ENCODE peak calls at places on chromosomes 6 and 20, in five cellular contexts. T is left lung; P is CD4-positive, CD25-positive, alpha-beta regulatory T cell; L is naive thymus-derived CD4-positive, alpha-beta T cell; Z is CD8-positive, alpha-beta memory T cell. I is an unnamed sample.

GRCh38 chr6:43768983-43769525 is 957 bp upstream of the VEGFA start:
- DNase-seq in L (no peak), Z (no peak), T (no peak), P (no peak), I (no peak)

GRCh38 chr6:111602481-111603404 is 2.9 kb downstream of the TRAF3IP2 start:
- DNase-seq in L (no peak), P (no peak), Z (no peak), T (peak), I (no peak)

GRCh38 chr20:45427236-45428149 is 11.6 kb downstream of the PIGT start:
- DNase-seq in L (no peak), T (no peak), Z (no peak), P (no peak), I (no peak)

GRCh38 chr6:14876778-14877613 is 368.9 kb upstream of the JARID2 start:
- DNase-seq in L (peak), P (peak), Z (no peak), T (no peak), I (no peak)

GRCh38 chr20:24863356-24863755 is 85.7 kb upstream of the CST7 start:
- DNase-seq in Z (no peak), T (no peak), P (no peak), L (no peak), I (no peak)

GRCh38 chr6:89951574-89952360 is 57.5 kb downstream of the GJA10 start:
- DNase-seq in T (no peak), Z (no peak), P (no peak), L (no peak), I (no peak)

GRCh38 chr6:16659471-16660156 is 101.6 kb downstream of the ATXN1 start:
- DNase-seq in P (no peak), T (no peak), Z (no peak), L (no peak), I (no peak)

GRCh38 chr6:139542351-139542750 is 167.9 kb upstream of the CITED2 start:
- DNase-seq in T (no peak), Z (no peak), P (no peak), L (no peak), I (no peak)

GRCh38 chr20:53899351-53900167 is 170.8 kb downstream of the BCAS1 start:
- DNase-seq in P (peak), L (peak), Z (peak), T (no peak), I (no peak)

GRCh38 chr6:91659881-91660280 is 1073.0 kb upstream of the MAP3K7 start:
- DNase-seq in L (no peak), T (no peak), P (no peak), Z (no peak), I (no peak)

GRCh38 chr6:31610891-31611425 is 4.1 kb upstream of the AIF1 start:
- DNase-seq in Z (no peak), P (no peak), L (no peak), T (no peak), I (no peak)

DNA sequence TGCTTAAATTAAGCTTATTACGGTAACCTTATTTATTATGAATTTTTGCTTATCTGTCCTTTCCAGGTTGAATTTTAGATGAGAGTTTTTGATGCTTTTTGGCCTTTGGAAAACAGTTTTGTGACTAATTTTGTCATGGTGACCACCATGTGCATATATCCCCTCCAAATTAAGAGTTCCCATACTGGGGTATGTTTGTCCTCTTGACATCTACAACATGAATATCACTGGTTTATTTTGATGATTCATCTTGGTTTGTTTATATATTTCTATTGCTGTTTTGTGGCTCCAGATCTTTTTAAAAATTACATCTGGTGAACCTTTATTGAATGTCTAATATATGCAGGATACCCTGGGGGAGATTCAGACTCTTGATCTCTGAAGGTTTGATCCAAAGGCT is 61.5 kb downstream of the PHF20 start:
- DNase-seq in Z (no peak), T (no peak), P (no peak), L (no peak), I (no peak)
- H3K27ac ChIP-seq in Z (no peak), T (no peak), P (no peak), L (no peak), I (no peak)

GRCh38 chr6:155641603-155642002 is 186.0 kb upstream of the NOX3 start:
- DNase-seq in P (no peak), Z (no peak), L (no peak), T (no peak), I (no peak)

GRCh38 chr6:155647354-155647753 is 191.7 kb upstream of the NOX3 start:
- DNase-seq in Z (no peak), L (no peak), T (no peak), P (no peak), I (no peak)

GRCh38 chr6:155645328-155645727 is 189.7 kb upstream of the NOX3 start:
- DNase-seq in L (no peak), P (no peak), T (no peak), Z (no peak), I (no peak)

GRCh38 chr6:155648301-155648700 is 192.7 kb upstream of the NOX3 start:
- DNase-seq in P (no peak), T (no peak), Z (no peak), L (no peak), I (no peak)

GRCh38 chr6:155646443-155646842 is 190.8 kb upstream of the NOX3 start:
- DNase-seq in T (no peak), L (no peak), Z (no peak), P (no peak), I (no peak)
- H3K27ac ChIP-seq in T (no peak), L (no peak), Z (no peak), P (no peak), I (no peak)

GRCh38 chr6:10412165-10412947 is 2.5 kb downstream of the TFAP2A start:
- DNase-seq in T (peak), L (peak), P (peak), Z (peak), I (no peak)

GRCh38 chr6:10409766-10410209 is 5.1 kb downstream of the TFAP2A start:
- DNase-seq in T (peak), Z (no peak), P (no peak), L (no peak), I (no peak)

GRCh38 chr6:10411915-10412164 is 3.0 kb downstream of the TFAP2A start:
- DNase-seq in Z (no peak), L (no peak), T (no peak), P (no peak), I (no peak)

GRCh38 chr6:10410214-10410873 is 4.5 kb downstream of the TFAP2A start:
- DNase-seq in P (no peak), T (no peak), Z (no peak), L (no peak), I (no peak)

GRCh38 chr6:10411131-10411914 is 3.6 kb downstream of the TFAP2A start:
- DNase-seq in T (no peak), P (no peak), L (no peak), Z (no peak), I (no peak)
- H3K27ac ChIP-seq in T (no peak), P (no peak), L (no peak), Z (no peak), I (no peak)

GRCh38 chr6:143262859-143263258 is 187.6 kb downstream of the ADAT2 start:
- DNase-seq in Z (no peak), L (no peak), P (no peak), T (no peak), I (no peak)

GRCh38 chr6:143262037-143262436 is 188.5 kb downstream of the ADAT2 start:
- DNase-seq in Z (no peak), P (no peak), T (no peak), L (no peak), I (no peak)

GRCh38 chr6:143264996-143265734 is 185.3 kb downstream of the ADAT2 start:
- DNase-seq in P (no peak), Z (no peak), L (no peak), T (no peak), I (no peak)

GRCh38 chr6:143267740-143268139 is 182.8 kb downstream of the ADAT2 start:
- DNase-seq in T (no peak), L (no peak), Z (no peak), P (no peak), I (no peak)

DNA sequence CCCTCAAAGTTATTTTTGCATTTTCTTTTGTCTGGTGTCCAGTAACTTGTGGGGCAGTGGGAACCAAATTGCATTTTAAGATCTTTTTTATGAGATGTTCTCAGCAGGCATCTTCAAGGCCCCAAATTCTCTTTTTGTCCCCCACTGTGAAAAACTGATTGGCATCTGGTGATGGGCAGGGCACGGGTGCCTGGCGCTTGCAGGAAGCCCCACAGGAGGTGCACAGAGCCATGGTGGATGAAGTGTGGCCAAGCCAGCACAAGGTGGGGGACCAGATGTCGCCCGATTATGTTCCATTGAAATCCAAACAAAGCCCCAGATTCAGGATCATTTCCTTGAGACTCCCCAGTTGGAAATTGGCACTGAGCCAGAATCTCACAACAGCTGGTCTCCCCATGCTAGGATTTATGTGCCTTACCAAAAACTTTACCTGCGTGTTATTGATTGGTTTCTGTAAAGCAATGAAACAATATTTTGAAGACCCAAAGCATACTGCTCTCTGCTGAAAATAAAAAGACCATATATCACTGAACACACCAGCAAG is 186.1 kb downstream of the ADAT2 start:
- DNase-seq in Z (no peak), T (no peak), P (no peak), L (no peak), I (no peak)
- H3K27ac ChIP-seq in Z (no peak), T (no peak), P (no peak), L (no peak), I (no peak)

GRCh38 chr6:13524801-13525508 is 37.6 kb upstream of the GFOD1 start:
- DNase-seq in Z (no peak), L (no peak), T (no peak), P (no peak), I (no peak)
- H3K27ac ChIP-seq in Z (no peak), L (no peak), T (no peak), P (no peak), I (no peak)

DNA sequence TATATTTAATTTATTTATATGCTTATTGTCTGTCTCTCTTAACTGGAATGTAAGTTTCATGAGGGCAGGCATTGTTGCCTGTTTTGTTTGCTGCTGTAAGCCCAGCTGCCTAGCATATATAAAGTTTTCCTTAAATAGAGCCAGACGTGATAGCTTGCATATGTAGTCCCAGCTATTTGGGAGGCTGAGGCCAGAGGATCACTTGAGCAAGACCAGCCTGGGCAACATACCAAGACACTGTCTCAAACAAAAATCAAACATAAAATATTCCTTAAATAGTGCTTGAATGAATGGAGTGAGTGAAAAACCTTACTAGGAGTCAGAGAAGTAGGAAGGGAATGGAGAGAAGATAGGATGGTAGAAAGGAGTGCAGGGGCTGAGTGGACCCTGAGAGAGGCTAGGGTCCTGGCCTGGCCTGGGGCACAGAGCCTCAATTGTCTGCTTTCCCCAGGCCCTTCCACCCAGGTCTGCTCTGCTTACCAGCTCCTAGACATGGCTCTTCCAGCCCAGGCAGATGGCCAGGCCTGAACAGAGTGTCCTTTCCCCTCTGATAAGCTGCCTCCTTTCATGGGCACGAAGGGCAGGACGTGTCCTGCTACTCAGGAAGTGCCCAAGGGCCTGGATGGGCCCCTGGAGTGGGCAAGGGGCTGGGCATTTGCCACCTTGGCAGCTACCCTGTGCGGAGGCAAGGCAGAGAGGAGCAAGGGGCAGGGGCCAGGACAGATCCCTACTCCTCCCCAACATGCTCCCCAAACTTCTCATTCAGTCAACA is 17.7 kb upstream of the BAK1 start:
- DNase-seq in T (no peak), L (no peak), Z (no peak), P (no peak), I (no peak)
- H3K27ac ChIP-seq in T (no peak), L (no peak), Z (no peak), P (no peak), I (no peak)

DNA sequence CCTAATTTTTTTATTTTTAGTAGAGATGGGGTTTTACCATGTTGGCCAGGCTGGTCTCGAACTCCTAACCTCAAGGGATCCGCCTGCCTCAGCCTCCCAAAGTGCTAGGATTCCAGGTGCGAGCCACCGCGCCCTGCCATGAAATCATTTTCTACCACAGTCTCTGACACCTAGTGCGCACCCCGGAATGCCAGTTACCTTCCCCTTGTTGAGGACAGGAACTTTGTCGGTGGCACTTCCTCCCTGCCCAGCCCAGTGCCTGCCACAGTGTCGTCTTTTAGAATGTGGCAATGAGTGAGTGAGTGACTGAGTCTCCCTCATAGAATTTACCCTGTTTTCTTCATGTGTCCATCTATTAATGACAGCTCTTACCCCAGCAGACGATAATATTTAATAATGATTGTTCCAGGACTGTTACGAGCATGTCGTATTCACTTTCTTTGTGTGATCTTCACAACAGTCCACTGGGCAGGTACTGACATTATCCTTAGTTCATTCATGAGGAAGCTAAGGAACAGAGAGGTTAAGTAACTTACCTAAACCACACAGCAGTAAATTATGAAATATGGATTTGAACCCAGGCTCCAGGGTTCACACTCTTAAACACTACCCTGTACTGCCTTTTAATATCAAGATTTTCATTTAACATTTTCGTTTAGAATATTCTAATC is 1.8 kb downstream of the OSBPL2 start:
- DNase-seq in Z (no peak), T (peak), L (no peak), P (no peak), I (no peak)
- H3K27ac ChIP-seq in Z (no peak), T (peak), L (peak), P (no peak), I (no peak)

DNA sequence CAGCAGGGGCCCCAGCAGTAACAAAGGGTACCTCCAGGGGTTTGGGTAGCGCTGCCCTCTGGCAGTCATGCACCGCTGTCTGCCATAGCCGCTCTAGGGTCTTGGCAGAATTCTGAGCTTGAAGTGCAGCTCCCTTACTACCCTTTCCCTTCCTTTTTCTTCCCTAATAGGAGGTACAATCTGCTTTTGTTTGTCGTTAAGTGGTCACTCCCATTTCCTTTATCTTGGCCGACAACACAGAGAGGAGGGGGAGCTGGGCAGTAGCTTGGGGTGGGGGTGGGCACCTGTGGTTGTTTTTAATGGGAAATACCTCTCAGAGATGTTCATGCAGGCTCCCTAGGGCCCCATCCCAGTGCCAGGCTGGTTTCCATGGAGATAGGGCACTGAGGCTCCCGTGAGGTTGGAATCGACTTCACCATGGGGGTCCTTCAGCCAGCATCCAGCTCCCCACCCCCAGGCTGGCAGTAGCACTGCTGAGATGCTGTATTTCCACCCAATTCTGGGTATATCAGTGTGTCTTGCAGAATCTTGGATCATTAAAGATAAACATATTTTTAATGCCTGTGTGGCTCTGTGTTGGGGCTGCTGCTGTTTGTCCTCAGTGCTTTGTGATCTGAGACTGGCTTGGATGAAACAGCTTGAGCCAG is 18.6 kb downstream of the CCDC167 start:
- DNase-seq in P (no peak), Z (no peak), T (no peak), L (no peak), I (no peak)
- H3K27ac ChIP-seq in P (no peak), Z (no peak), T (no peak), L (no peak), I (no peak)

GRCh38 chr20:4472906-4473305 is 248.8 kb upstream of the PRND start:
- DNase-seq in L (no peak), Z (no peak), P (no peak), T (no peak), I (no peak)

GRCh38 chr20:4468114-4468513 is 253.6 kb upstream of the PRND start:
- DNase-seq in L (no peak), P (no peak), T (no peak), Z (no peak), I (no peak)

GRCh38 chr20:4471221-4471620 is 250.5 kb upstream of the PRND start:
- DNase-seq in Z (no peak), T (no peak), P (no peak), L (no peak), I (no peak)

GRCh38 chr20:4470375-4470774 is 251.3 kb upstream of the PRND start:
- DNase-seq in Z (no peak), P (no peak), T (no peak), L (no peak), I (no peak)

DNA sequence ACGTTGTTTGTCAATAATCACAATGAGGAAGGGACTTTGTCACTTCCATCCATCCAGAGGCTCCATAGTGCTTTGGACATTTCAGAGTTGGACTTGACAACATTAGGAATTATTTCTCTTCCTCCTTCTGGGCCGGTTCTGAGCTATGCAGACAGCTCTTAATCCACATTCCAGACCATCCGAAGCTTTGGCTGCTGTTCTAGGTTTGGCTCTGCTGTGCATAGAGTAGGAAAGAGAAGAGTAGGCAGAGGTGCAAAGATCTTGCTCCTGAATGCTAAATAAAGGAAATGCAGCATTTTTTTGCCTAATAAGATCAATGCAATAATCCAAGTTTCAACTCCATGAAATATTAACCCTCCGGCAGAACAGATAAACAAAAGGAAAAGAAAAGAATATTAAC is 251.8 kb upstream of the PRND start:
- DNase-seq in T (no peak), L (no peak), P (no peak), Z (no peak), I (no peak)
- H3K27ac ChIP-seq in T (no peak), L (no peak), P (no peak), Z (no peak), I (no peak)

GRCh38 chr6:82273295-82273694 is 25.8 kb upstream of the IBTK start:
- DNase-seq in L (no peak), Z (no peak), P (no peak), T (no peak), I (no peak)
- H3K27ac ChIP-seq in L (no peak), Z (no peak), P (no peak), T (no peak), I (no peak)

I was measured in caudate nucleus.